ENCODE peak calls at places on chromosomes 1 and 21, in nine cellular contexts. One of them, this sample, is unnamed.

GRCh38 chr1:5620997-5621396 is 371.2 kb downstream of the NPHP4 start:
- DNase-seq in psoas muscle: no peak
- DNase-seq in tibial artery: no peak
- DNase-seq in aorta: no peak
- DNase-seq in pancreas: peak
- DNase-seq in GM23248: peak
- DNase-seq in upper lobe of right lung: no peak
- DNase-seq in GM23338: no peak
- DNase-seq in DND-41: peak
- DNase-seq in this sample: no peak

GRCh38 chr1:116825400-116825734 is 71.1 kb downstream of the CD2 start:
- DNase-seq in tibial artery: no peak
- DNase-seq in DND-41: no peak
- DNase-seq in upper lobe of right lung: no peak
- DNase-seq in psoas muscle: no peak
- DNase-seq in GM23248: no peak
- DNase-seq in GM23338: no peak
- DNase-seq in pancreas: no peak
- DNase-seq in aorta: no peak
- DNase-seq in this sample: no peak

GRCh38 chr1:11285883-11286734 is 13.1 kb downstream of the UBIAD1 start:
- DNase-seq in pancreas: no peak
- DNase-seq in tibial artery: no peak
- DNase-seq in psoas muscle: no peak
- DNase-seq in GM23248: peak
- DNase-seq in upper lobe of right lung: no peak
- DNase-seq in aorta: no peak
- DNase-seq in DND-41: no peak
- DNase-seq in GM23338: no peak
- DNase-seq in this sample: no peak

GRCh38 chr1:195202271-195202670 is 1406.0 kb downstream of the KCNT2 start:
- DNase-seq in DND-41: no peak
- DNase-seq in psoas muscle: no peak
- DNase-seq in aorta: no peak
- DNase-seq in upper lobe of right lung: no peak
- DNase-seq in pancreas: no peak
- DNase-seq in tibial artery: no peak
- DNase-seq in GM23248: no peak
- DNase-seq in GM23338: no peak
- DNase-seq in this sample: no peak

GRCh38 chr1:165696625-165697100 is 1.7 kb downstream of the ALDH9A1 start:
- DNase-seq in GM23338: no peak
- DNase-seq in aorta: no peak
- DNase-seq in tibial artery: no peak
- DNase-seq in DND-41: no peak
- DNase-seq in upper lobe of right lung: no peak
- DNase-seq in psoas muscle: no peak
- DNase-seq in GM23248: peak
- DNase-seq in pancreas: no peak
- DNase-seq in this sample: no peak

GRCh38 chr1:218763538-218763937 is 410.1 kb upstream of the LYPLAL1 start:
- DNase-seq in upper lobe of right lung: no peak
- DNase-seq in tibial artery: no peak
- DNase-seq in DND-41: no peak
- DNase-seq in GM23248: no peak
- DNase-seq in psoas muscle: no peak
- DNase-seq in pancreas: no peak
- DNase-seq in GM23338: no peak
- DNase-seq in aorta: no peak
- DNase-seq in this sample: no peak

GRCh38 chr1:38213720-38214367 is 167.3 kb upstream of the POU3F1 start:
- DNase-seq in GM23338: no peak
- DNase-seq in aorta: no peak
- DNase-seq in tibial artery: no peak
- DNase-seq in psoas muscle: no peak
- DNase-seq in DND-41: no peak
- DNase-seq in upper lobe of right lung: no peak
- DNase-seq in pancreas: no peak
- DNase-seq in GM23248: no peak
- DNase-seq in this sample: no peak

GRCh38 chr1:202135221-202135721 is 9.3 kb downstream of the ARL8A start:
- DNase-seq in pancreas: peak
- DNase-seq in upper lobe of right lung: no peak
- DNase-seq in GM23338: peak
- DNase-seq in psoas muscle: peak
- DNase-seq in aorta: no peak
- DNase-seq in tibial artery: no peak
- DNase-seq in DND-41: peak
- DNase-seq in GM23248: peak
- DNase-seq in this sample: peak

GRCh38 chr1:57887973-57888491 is 464.2 kb upstream of the DAB1 start:
- DNase-seq in psoas muscle: no peak
- DNase-seq in GM23248: no peak
- DNase-seq in aorta: no peak
- DNase-seq in DND-41: no peak
- DNase-seq in tibial artery: no peak
- DNase-seq in upper lobe of right lung: no peak
- DNase-seq in GM23338: no peak
- DNase-seq in pancreas: no peak
- DNase-seq in this sample: no peak

GRCh38 chr1:167658574-167659328 is 28.7 kb downstream of the RCSD1 start:
- DNase-seq in aorta: no peak
- DNase-seq in GM23248: no peak
- DNase-seq in pancreas: no peak
- DNase-seq in GM23338: no peak
- DNase-seq in psoas muscle: no peak
- DNase-seq in DND-41: no peak
- DNase-seq in upper lobe of right lung: no peak
- DNase-seq in tibial artery: no peak
- DNase-seq in this sample: no peak

GRCh38 chr1:212669102-212669501 is 30.5 kb downstream of the BATF3 start:
- DNase-seq in DND-41: no peak
- DNase-seq in psoas muscle: no peak
- DNase-seq in upper lobe of right lung: no peak
- DNase-seq in GM23338: peak
- DNase-seq in aorta: no peak
- DNase-seq in GM23248: peak
- DNase-seq in tibial artery: no peak
- DNase-seq in pancreas: no peak
- DNase-seq in this sample: no peak

GRCh38 chr1:16012590-16013219 is 5.1 kb downstream of the HSPB7 start:
- DNase-seq in DND-41: no peak
- DNase-seq in aorta: peak
- DNase-seq in upper lobe of right lung: peak
- DNase-seq in pancreas: peak
- DNase-seq in psoas muscle: peak
- DNase-seq in GM23338: peak
- DNase-seq in tibial artery: peak
- DNase-seq in GM23248: peak
- DNase-seq in this sample: peak

GRCh38 chr1:178706467-178706866 is 18.6 kb upstream of the RALGPS2 start:
- DNase-seq in tibial artery: no peak
- DNase-seq in psoas muscle: peak
- DNase-seq in aorta: no peak
- DNase-seq in pancreas: no peak
- DNase-seq in GM23338: no peak
- DNase-seq in GM23248: peak
- DNase-seq in upper lobe of right lung: no peak
- DNase-seq in DND-41: no peak
- DNase-seq in this sample: peak

GRCh38 chr1:230365723-230366307 is 60.3 kb downstream of the PGBD5 start:
- DNase-seq in GM23248: no peak
- DNase-seq in DND-41: no peak
- DNase-seq in aorta: no peak
- DNase-seq in GM23338: peak
- DNase-seq in upper lobe of right lung: no peak
- DNase-seq in pancreas: no peak
- DNase-seq in tibial artery: no peak
- DNase-seq in psoas muscle: no peak
- DNase-seq in this sample: no peak

GRCh38 chr1:8348777-8349472 is 31.0 kb downstream of the SLC45A1 start:
- DNase-seq in aorta: peak
- DNase-seq in psoas muscle: peak
- DNase-seq in upper lobe of right lung: peak
- DNase-seq in tibial artery: peak
- DNase-seq in GM23248: peak
- DNase-seq in DND-41: peak
- DNase-seq in pancreas: peak
- DNase-seq in GM23338: peak
- DNase-seq in this sample: no peak

GRCh38 chr1:29703596-29703995 is 467.3 kb downstream of the PTPRU start:
- DNase-seq in pancreas: peak
- DNase-seq in GM23338: peak
- DNase-seq in aorta: no peak
- DNase-seq in DND-41: no peak
- DNase-seq in GM23248: peak
- DNase-seq in upper lobe of right lung: peak
- DNase-seq in tibial artery: no peak
- DNase-seq in psoas muscle: no peak
- DNase-seq in this sample: no peak

GRCh38 chr21:29433366-29434059 is 134.8 kb downstream of the BACH1 start:
- DNase-seq in psoas muscle: no peak
- DNase-seq in GM23338: no peak
- DNase-seq in GM23248: peak
- DNase-seq in DND-41: no peak
- DNase-seq in pancreas: no peak
- DNase-seq in aorta: no peak
- DNase-seq in upper lobe of right lung: no peak
- DNase-seq in tibial artery: no peak
- DNase-seq in this sample: no peak

GRCh38 chr21:42356680-42357079 is 5.9 kb upstream of the TFF2 start:
- DNase-seq in GM23338: no peak
- DNase-seq in DND-41: no peak
- DNase-seq in upper lobe of right lung: no peak
- DNase-seq in GM23248: no peak
- DNase-seq in aorta: no peak
- DNase-seq in tibial artery: no peak
- DNase-seq in psoas muscle: no peak
- DNase-seq in pancreas: no peak
- DNase-seq in this sample: no peak
- H3K27ac ChIP-seq in GM23338: no peak
- H3K27ac ChIP-seq in DND-41: no peak
- H3K27ac ChIP-seq in upper lobe of right lung: no peak
- H3K27ac ChIP-seq in GM23248: no peak
- H3K27ac ChIP-seq in aorta: no peak
- H3K27ac ChIP-seq in tibial artery: no peak
- H3K27ac ChIP-seq in psoas muscle: no peak
- H3K27ac ChIP-seq in pancreas: no peak
- H3K27ac ChIP-seq in this sample: no peak

GRCh38 chr1:236394905-236395779 is 1.1 kb downstream of the EDARADD start:
- DNase-seq in GM23338: peak
- DNase-seq in upper lobe of right lung: no peak
- DNase-seq in psoas muscle: peak
- DNase-seq in pancreas: peak
- DNase-seq in aorta: no peak
- DNase-seq in tibial artery: no peak
- DNase-seq in GM23248: peak
- DNase-seq in DND-41: peak
- DNase-seq in this sample: no peak
- H3K27ac ChIP-seq in GM23338: no peak
- H3K27ac ChIP-seq in upper lobe of right lung: no peak
- H3K27ac ChIP-seq in psoas muscle: no peak
- H3K27ac ChIP-seq in pancreas: peak
- H3K27ac ChIP-seq in aorta: no peak
- H3K27ac ChIP-seq in tibial artery: no peak
- H3K27ac ChIP-seq in GM23248: no peak
- H3K27ac ChIP-seq in DND-41: peak
- H3K27ac ChIP-seq in this sample: no peak

GRCh38 chr1:222697203-222697602 is 15.1 kb downstream of the AIDA start:
- DNase-seq in GM23338: no peak
- DNase-seq in upper lobe of right lung: no peak
- DNase-seq in DND-41: no peak
- DNase-seq in psoas muscle: no peak
- DNase-seq in tibial artery: no peak
- DNase-seq in pancreas: no peak
- DNase-seq in aorta: no peak
- DNase-seq in GM23248: peak
- DNase-seq in this sample: no peak

GRCh38 chr1:222697858-222698257 is 14.4 kb downstream of the AIDA start:
- DNase-seq in tibial artery: no peak
- DNase-seq in psoas muscle: no peak
- DNase-seq in GM23248: peak
- DNase-seq in aorta: no peak
- DNase-seq in GM23338: no peak
- DNase-seq in pancreas: no peak
- DNase-seq in DND-41: no peak
- DNase-seq in upper lobe of right lung: no peak
- DNase-seq in this sample: no peak

GRCh38 chr1:222706815-222707214 is 5.5 kb downstream of the AIDA start:
- DNase-seq in GM23248: no peak
- DNase-seq in DND-41: no peak
- DNase-seq in tibial artery: no peak
- DNase-seq in GM23338: no peak
- DNase-seq in psoas muscle: no peak
- DNase-seq in pancreas: no peak
- DNase-seq in upper lobe of right lung: no peak
- DNase-seq in aorta: no peak
- DNase-seq in this sample: no peak

GRCh38 chr1:222704260-222704659 is 8.0 kb downstream of the AIDA start:
- DNase-seq in GM23248: no peak
- DNase-seq in tibial artery: no peak
- DNase-seq in pancreas: no peak
- DNase-seq in psoas muscle: no peak
- DNase-seq in aorta: no peak
- DNase-seq in DND-41: no peak
- DNase-seq in GM23338: no peak
- DNase-seq in upper lobe of right lung: no peak
- DNase-seq in this sample: no peak

GRCh38 chr1:222702210-222702609 is 10.1 kb downstream of the AIDA start:
- DNase-seq in psoas muscle: no peak
- DNase-seq in tibial artery: no peak
- DNase-seq in DND-41: no peak
- DNase-seq in GM23248: no peak
- DNase-seq in GM23338: no peak
- DNase-seq in pancreas: no peak
- DNase-seq in aorta: no peak
- DNase-seq in upper lobe of right lung: no peak
- DNase-seq in this sample: no peak
- H3K27ac ChIP-seq in psoas muscle: no peak
- H3K27ac ChIP-seq in tibial artery: no peak
- H3K27ac ChIP-seq in DND-41: no peak
- H3K27ac ChIP-seq in GM23248: no peak
- H3K27ac ChIP-seq in GM23338: no peak
- H3K27ac ChIP-seq in pancreas: no peak
- H3K27ac ChIP-seq in aorta: no peak
- H3K27ac ChIP-seq in upper lobe of right lung: no peak
- H3K27ac ChIP-seq in this sample: no peak

GRCh38 chr1:246724725-246725095 is 501 bp downstream of the SCCPDH start:
- DNase-seq in upper lobe of right lung: no peak
- DNase-seq in GM23338: peak
- DNase-seq in pancreas: peak
- DNase-seq in psoas muscle: no peak
- DNase-seq in aorta: no peak
- DNase-seq in tibial artery: no peak
- DNase-seq in DND-41: no peak
- DNase-seq in GM23248: peak
- DNase-seq in this sample: no peak
- H3K27ac ChIP-seq in upper lobe of right lung: peak
- H3K27ac ChIP-seq in GM23338: no peak
- H3K27ac ChIP-seq in pancreas: peak
- H3K27ac ChIP-seq in psoas muscle: peak
- H3K27ac ChIP-seq in aorta: peak
- H3K27ac ChIP-seq in tibial artery: peak
- H3K27ac ChIP-seq in DND-41: peak
- H3K27ac ChIP-seq in GM23248: peak
- H3K27ac ChIP-seq in this sample: peak

This sample was measured in sigmoid colon.